ENCODE peak calls at places on chromosomes 2 and 18, in six cellular contexts. E is HFFc6; V is midbrain; Y is astrocyte of the cerebellum; C is activated CD8-positive, alpha-beta memory T cell treated with anti-CD3 and anti-CD28 coated beads, Interleukin-2, amount 50 U/mL, for 48 hours; Q is esophagus muscularis mucosa. D is an unnamed sample.

GRCh38 chr2:130764821-130765115 is 9.4 kb downstream of the AMER3 start:
- DNase-seq in V (no peak), Q (no peak), E (no peak), Y (no peak), C (no peak), D (no peak)

GRCh38 chr2:181771355-181771754 is 91.0 kb upstream of the NEUROD1 start:
- DNase-seq in Y (no peak), Q (no peak), C (no peak), V (no peak), E (no peak), D (no peak)

GRCh38 chr2:71004857-71005256 is 10.2 kb upstream of the TEX261 start:
- DNase-seq in C (no peak), E (no peak), Q (no peak), Y (no peak), V (no peak), D (no peak)

GRCh38 chr2:127888772-127889171 is 3.0 kb upstream of the AMMECR1L start:
- DNase-seq in V (no peak), E (no peak), C (no peak), Q (no peak), Y (no peak), D (no peak)

GRCh38 chr2:228417966-228418365 is 236.5 kb upstream of the SPHKAP start:
- DNase-seq in C (no peak), Q (no peak), Y (peak), V (no peak), E (peak), D (peak)

GRCh38 chr18:76203552-76203951 is 291.5 kb downstream of the ZNF516 start:
- DNase-seq in C (no peak), E (no peak), Q (no peak), Y (no peak), V (no peak), D (no peak)

GRCh38 chr2:16686641-16687040 is 21.0 kb upstream of the CYRIA start:
- DNase-seq in C (no peak), Y (no peak), Q (no peak), V (no peak), E (no peak), D (no peak)

GRCh38 chr18:10057808-10058791 is 144.3 kb downstream of the VAPA start:
- DNase-seq in Q (no peak), E (peak), Y (peak), V (no peak), C (no peak), D (peak)

GRCh38 chr2:8488001-8488738 is 193.7 kb upstream of the ID2 start:
- DNase-seq in V (peak), Q (no peak), Y (peak), C (peak), E (no peak), D (peak)

GRCh38 chr2:213150315-213150951 is 979 bp downstream of the IKZF2 start:
- DNase-seq in E (no peak), Q (no peak), V (peak), C (no peak), Y (no peak), D (no peak)

GRCh38 chr2:109264595-109265328 is 135.8 kb downstream of the SH3RF3 start:
- DNase-seq in Y (peak), E (no peak), Q (no peak), C (no peak), V (no peak), D (peak)

GRCh38 chr2:62727259-62727867 is 21.9 kb downstream of the EHBP1 start:
- DNase-seq in Q (no peak), C (no peak), V (no peak), Y (no peak), E (no peak), D (no peak)

GRCh38 chr2:123164216-123164615 is 860.9 kb upstream of the CNTNAP5 start:
- DNase-seq in E (no peak), Y (no peak), C (no peak), Q (no peak), V (no peak), D (no peak)

GRCh38 chr2:32372519-32373182 is 15.8 kb downstream of the BIRC6 start:
- DNase-seq in E (no peak), Q (no peak), C (no peak), V (no peak), Y (no peak), D (no peak)

GRCh38 chr2:18404708-18405107 is 155.7 kb downstream of the RDH14 start:
- DNase-seq in Q (no peak), Y (no peak), C (no peak), E (no peak), V (no peak), D (no peak)

D was measured in AG20443.